ENCODE peak calls at places on chromosomes 3 and 15, in four cellular contexts. Z is NCI-H2107, O is fibroblast of pulmonary artery, P is left ventricle myocardium superior. Q is an unnamed sample.

GRCh38 chr15:74301583-74302374 is 65.7 kb downstream of the CCDC33 start:
- DNase-seq in Z (no peak), O (no peak), P (no peak), Q (no peak)

GRCh38 chr3:23723930-23724329 is 81.8 kb upstream of the UBE2E1 start:
- DNase-seq in Z (no peak), O (no peak), P (no peak), Q (no peak)

GRCh38 chr15:40754883-40755815 is at the start of gene RMDN3:
- DNase-seq in Z (peak; percentile 85), O (peak; percentile 92), P (peak; percentile 97), Q (peak; percentile 94)

GRCh38 chr3:72892081-72892763 is 4.4 kb downstream of the GXYLT2 start:
- DNase-seq in Z (no peak), O (peak; percentile 95), P (peak; percentile 47), Q (no peak)

GRCh38 chr15:43511012-43511885 is 6.2 kb upstream of the MAP1A start:
- DNase-seq in Z (no peak), O (peak; percentile 22), P (no peak), Q (no peak)

GRCh38 chr3:173902401-173902800 is 504.9 kb downstream of the NLGN1 start:
- DNase-seq in Z (no peak), O (no peak), P (no peak), Q (no peak)

GRCh38 chr3:160226740-160227048 is 1.5 kb downstream of the C3orf80 start:
- DNase-seq in Z (no peak), O (no peak), P (no peak), Q (no peak)

GRCh38 chr3:189490749-189491148 is 140.4 kb upstream of the TP63 start:
- DNase-seq in Z (no peak), O (no peak), P (no peak), Q (no peak)

GRCh38 chr15:79849789-79850188 is 47.0 kb downstream of the MTHFS start:
- DNase-seq in Z (no peak), O (peak; percentile 69), P (no peak), Q (no peak)

GRCh38 chr15:74613089-74613952 is 2.3 kb upstream of the CLK3 start:
- DNase-seq in Z (no peak), O (no peak), P (no peak), Q (peak; percentile 6)

GRCh38 chr3:67461667-67462142 is 192.7 kb downstream of the SUCLG2 start:
- DNase-seq in Z (no peak), O (peak; percentile 55), P (no peak), Q (no peak)

GRCh38 chr15:78075490-78076230 is 1.9 kb downstream of the TBC1D2B start:
- DNase-seq in Z (peak; percentile 23), O (peak; percentile 94), P (no peak), Q (no peak)

GRCh38 chr15:49852756-49853155 is 231.9 kb downstream of the DTWD1 start:
- DNase-seq in Z (no peak), O (peak; percentile 33), P (no peak), Q (no peak)

GRCh38 chr3:39814007-39814406 is 4.6 kb downstream of the MYRIP start:
- DNase-seq in Z (no peak), O (peak; percentile 74), P (no peak), Q (peak; percentile 13)

GRCh38 chr3:188212308-188212969 is 58.5 kb downstream of the LPP start:
- DNase-seq in Z (no peak), O (peak; percentile 67), P (no peak), Q (no peak)

Q was measured in heart right ventricle.